ENCODE peak calls at places on chromosomes 6 and 20, in eight cellular contexts. O is choroid plexus epithelial cell; C is GM23338; S is CD8-positive, alpha-beta T cell; Y is fibroblast of lung; E is cardiac muscle cell; D is OCI-LY7; L is mammary epithelial cell. M is an unnamed sample.

GRCh38 chr6:78390066-78390465 is 477.3 kb upstream of the IRAK1BP1 start:
- DNase-seq in E (no peak), Y (no peak), S (no peak), D (no peak), L (no peak), C (no peak), O (no peak), M (no peak)

GRCh38 chr6:91132461-91132860 is 545.6 kb upstream of the MAP3K7 start:
- DNase-seq in Y (no peak), C (no peak), S (no peak), L (peak), E (peak), D (no peak), O (no peak), M (peak)

GRCh38 chr6:146029573-146030184 is 817 bp downstream of the GRM1 start:
- DNase-seq in O (no peak), D (no peak), Y (no peak), L (no peak), E (no peak), C (peak), S (no peak), M (no peak)

GRCh38 chr6:14002176-14002947 is 77.6 kb downstream of the RNF182 start:
- DNase-seq in O (no peak), L (no peak), Y (no peak), E (no peak), C (peak), D (no peak), S (no peak), M (no peak)

GRCh38 chr6:133242761-133243590 is 1.8 kb downstream of the EYA4 start:
- DNase-seq in E (peak), S (no peak), Y (peak), D (no peak), C (peak), O (no peak), L (no peak), M (no peak)

GRCh38 chr6:35197196-35197595 is 16.6 kb upstream of the SCUBE3 start:
- DNase-seq in Y (no peak), E (no peak), L (peak), D (no peak), S (no peak), O (no peak), C (no peak), M (no peak)

GRCh38 chr6:104527761-104528415 is 331.8 kb downstream of the HACE1 start:
- DNase-seq in Y (peak), D (peak), L (peak), E (peak), O (peak), C (peak), S (no peak), M (peak)

GRCh38 chr6:77368660-77369313 is 94.5 kb downstream of the HTR1B start:
- DNase-seq in D (no peak), E (peak), Y (peak), C (peak), O (peak), S (no peak), L (no peak), M (peak)

GRCh38 chr20:10735195-10735949 is 61.6 kb upstream of the JAG1 start:
- DNase-seq in Y (peak), S (no peak), L (no peak), O (no peak), D (no peak), E (no peak), C (no peak), M (no peak)

GRCh38 chr20:38601216-38602184 is at the start of gene ARHGAP40:
- DNase-seq in D (no peak), C (peak), O (peak), E (no peak), S (no peak), Y (no peak), L (peak), M (no peak)

GRCh38 chr6:108169801-108170606 is 4.2 kb downstream of the NR2E1 start:
- DNase-seq in L (no peak), D (no peak), Y (no peak), O (no peak), S (no peak), C (peak), E (no peak), M (no peak)

GRCh38 chr20:49395659-49396058 is 86.8 kb downstream of the KCNB1 start:
- DNase-seq in L (no peak), S (no peak), E (no peak), O (no peak), Y (no peak), C (no peak), D (no peak), M (no peak)

GRCh38 chr6:107853226-107853625 is 29.1 kb upstream of the SCML4 start:
- DNase-seq in S (no peak), Y (no peak), L (no peak), O (no peak), D (no peak), C (no peak), E (no peak), M (no peak)

GRCh38 chr6:147103007-147103406 is 101.2 kb upstream of the STXBP5 start:
- DNase-seq in E (no peak), L (no peak), D (no peak), S (no peak), Y (no peak), O (no peak), C (no peak), M (no peak)

GRCh38 chr20:198225-198624 is 8.7 kb upstream of the DEFB128 start:
- DNase-seq in C (no peak), Y (no peak), L (no peak), E (no peak), D (no peak), S (no peak), O (no peak), M (no peak)

GRCh38 chr6:116008470-116009229 is 52.0 kb downstream of the FRK start:
- DNase-seq in C (no peak), O (peak), Y (peak), S (no peak), D (peak), E (peak), L (peak), M (peak)

GRCh38 chr6:89402776-89403175 is 9.3 kb downstream of the RRAGD start:
- DNase-seq in Y (no peak), L (no peak), D (no peak), C (no peak), O (no peak), E (no peak), S (no peak), M (no peak)

GRCh38 chr6:26022166-26022510 is 59.5 kb downstream of the TRIM38 start:
- DNase-seq in O (peak), L (peak), C (peak), Y (peak), S (peak), D (peak), E (peak), M (peak)

GRCh38 chr6:47034421-47034820 is 7.7 kb downstream of the ADGRF1 start:
- DNase-seq in S (no peak), O (peak), E (peak), C (no peak), D (no peak), Y (no peak), L (peak), M (no peak)

GRCh38 chr6:85078071-85078470 is 313.7 kb upstream of the TBX18 start:
- DNase-seq in Y (peak), L (peak), E (peak), D (no peak), C (no peak), O (peak), S (no peak), M (peak)

GRCh38 chr20:37336369-37337207 is 9.4 kb upstream of the SRC start:
- DNase-seq in D (peak), L (no peak), S (peak), Y (no peak), C (peak), E (peak), O (no peak), M (peak)

GRCh38 chr6:7087491-7087979 is 20.2 kb upstream of the RREB1 start:
- DNase-seq in O (no peak), L (no peak), S (peak), Y (no peak), D (no peak), E (no peak), C (no peak), M (no peak)

GRCh38 chr6:1885576-1886003 is 275.9 kb downstream of the FOXC1 start:
- DNase-seq in L (no peak), Y (no peak), D (no peak), E (no peak), O (peak), S (no peak), C (no peak), M (no peak)

GRCh38 chr6:23445157-23445710 is 680.8 kb upstream of the NRSN1 start:
- DNase-seq in Y (peak), C (no peak), D (no peak), S (no peak), O (peak), E (peak), L (no peak), M (peak)

GRCh38 chr20:1323830-1324597 is 4.9 kb downstream of the SDCBP2 start:
- DNase-seq in D (no peak), L (no peak), C (no peak), E (no peak), O (no peak), Y (no peak), S (no peak), M (no peak)

GRCh38 chr6:107713214-107713962 is 110.7 kb downstream of the SCML4 start:
- DNase-seq in O (no peak), Y (no peak), C (no peak), E (no peak), D (peak), S (peak), L (no peak), M (no peak)

GRCh38 chr6:125871365-125871764 is 80.6 kb downstream of the NCOA7 start:
- DNase-seq in O (peak), E (no peak), S (no peak), Y (no peak), D (no peak), L (peak), C (no peak), M (no peak)

DNA sequence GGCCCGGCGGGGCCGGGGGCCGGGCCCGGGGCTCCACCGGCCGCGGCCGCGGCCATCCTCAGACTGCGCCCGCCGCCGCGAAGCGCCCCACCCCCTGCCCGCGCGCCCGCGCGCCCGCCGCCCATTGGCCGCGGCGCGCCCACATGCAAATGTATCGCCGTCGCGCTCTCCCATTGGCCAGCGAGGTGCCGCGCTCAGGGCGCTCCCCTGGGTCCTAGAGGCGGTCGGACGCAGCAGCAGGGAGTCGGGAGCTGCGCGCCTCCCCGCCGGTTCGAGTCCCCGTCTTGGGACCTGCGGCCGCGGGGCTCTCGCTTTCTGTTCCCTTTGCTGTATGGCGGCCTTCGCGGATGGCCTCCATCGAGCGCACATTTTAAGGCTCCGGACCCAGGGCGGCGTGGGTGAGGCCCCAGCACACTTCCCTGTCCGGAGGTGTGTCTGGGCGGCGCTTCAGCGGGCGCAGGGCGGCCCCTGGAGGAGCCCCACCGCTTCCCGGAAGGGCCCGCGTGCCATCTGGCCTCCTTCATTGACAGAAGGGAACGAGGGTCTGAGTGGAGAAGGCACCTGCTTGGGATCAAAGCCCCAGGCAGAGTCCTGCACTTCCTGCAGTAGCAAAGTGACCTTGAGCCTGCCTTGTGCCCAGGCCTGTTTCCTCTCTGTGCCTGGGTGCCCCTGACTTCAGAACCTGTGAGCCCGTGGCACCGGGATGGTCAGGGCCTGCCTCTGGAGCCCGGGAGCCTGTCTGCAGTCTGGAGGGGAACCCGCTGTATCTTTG is at the start of gene CABLES2:
- DNase-seq in C (peak), O (peak), Y (peak), S (peak), D (peak), L (peak), E (peak), M (peak)
- TF ChIP-seq CTCF in C (no peak), O (no peak), Y (no peak), S (no peak), D (peak), L (no peak), E (no peak), M (no peak)

DNA sequence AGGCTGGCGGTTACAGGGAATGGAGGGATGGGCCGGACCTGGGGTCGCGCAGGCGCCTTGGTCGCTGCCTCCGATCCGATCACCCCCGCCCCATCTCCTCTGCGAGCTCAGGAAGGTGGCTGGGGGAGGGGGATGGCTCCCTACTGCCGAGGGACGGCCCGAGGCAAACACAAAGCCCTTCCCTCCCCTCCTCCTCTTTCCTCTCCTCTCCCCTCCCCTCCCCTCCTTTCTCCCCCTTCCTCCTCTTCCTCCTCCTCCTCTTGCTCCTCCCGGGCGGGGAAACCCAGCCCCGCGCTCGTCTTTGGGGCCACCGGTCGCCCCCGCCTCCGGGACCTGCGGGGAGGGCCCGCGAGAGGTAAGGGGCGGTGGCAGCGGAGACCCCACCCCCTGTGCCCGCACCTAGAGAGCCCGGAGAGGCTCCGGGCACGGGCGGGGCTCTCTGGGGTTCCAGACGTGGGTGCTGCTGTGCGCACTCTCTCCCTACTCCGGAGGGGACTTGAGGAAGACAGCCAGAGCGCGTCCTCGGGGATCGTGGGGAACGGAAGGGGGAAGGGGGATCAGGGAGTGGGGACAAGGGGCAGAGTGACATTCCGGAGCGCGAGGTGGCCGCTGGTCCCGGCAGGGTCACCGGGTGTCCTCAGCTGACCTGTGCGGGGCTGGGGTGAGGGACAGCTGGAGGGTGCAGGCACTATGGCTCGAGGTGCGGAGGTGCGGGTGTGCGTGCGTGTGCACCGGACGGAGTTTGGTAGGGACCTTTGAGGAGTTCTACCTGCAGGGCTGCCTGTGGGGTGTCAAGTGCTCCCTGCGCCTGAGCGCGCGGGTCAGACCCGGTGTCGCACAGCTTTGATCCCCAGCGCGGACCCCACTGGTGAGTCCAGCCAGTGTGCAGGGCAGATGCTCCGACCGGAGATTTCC is at the start of gene RIN2:
- DNase-seq in Y (peak), O (peak), E (peak), D (no peak), L (peak), C (peak), S (no peak), M (peak)
- H3K4me3 ChIP-seq in Y (peak), O (peak), E (peak), D (no peak), L (peak), C (peak), S (no peak), M (peak)

GRCh38 chr20:59403962-59404314 is 103.5 kb downstream of the EDN3 start:
- DNase-seq in O (no peak), E (no peak), D (no peak), C (no peak), L (no peak), Y (no peak), S (no peak), M (no peak)
- TF ChIP-seq CTCF in O (no peak), E (no peak), D (peak), C (no peak), L (no peak), Y (no peak), S (peak), M (no peak)

GRCh38 chr20:64047968-64048401 is 1.5 kb downstream of the SOX18 start:
- DNase-seq in D (no peak), S (no peak), O (no peak), L (no peak), E (no peak), Y (no peak), C (peak), M (no peak)

GRCh38 chr20:64048402-64049044 is 916 bp downstream of the SOX18 start:
- DNase-seq in C (peak), L (no peak), O (no peak), Y (no peak), E (peak), D (no peak), S (no peak), M (no peak)

GRCh38 chr20:64050261-64051032 is 1.0 kb upstream of the SOX18 start:
- DNase-seq in C (peak), S (no peak), E (no peak), L (no peak), D (no peak), Y (no peak), O (no peak), M (no peak)

GRCh38 chr20:64049887-64050260 is 435 bp upstream of the SOX18 start:
- DNase-seq in D (no peak), S (no peak), O (no peak), C (no peak), L (no peak), Y (no peak), E (peak), M (no peak)

GRCh38 chr20:64049060-64049886 is at the start of gene SOX18:
- DNase-seq in Y (peak), E (peak), D (no peak), S (no peak), O (peak), C (peak), L (no peak), M (peak)
- H3K4me3 ChIP-seq in Y (no peak), E (peak), D (no peak), S (no peak), O (no peak), C (peak), L (no peak), M (peak)

GRCh38 chr6:3063733-3064700 is 4.3 kb upstream of the RIPK1 start:
- DNase-seq in Y (peak), D (peak), E (peak), L (peak), O (peak), C (peak), S (peak), M (peak)

GRCh38 chr6:3057063-3057462 is 11.2 kb upstream of the RIPK1 start:
- DNase-seq in C (no peak), E (no peak), Y (no peak), O (no peak), L (no peak), D (no peak), S (no peak), M (no peak)

GRCh38 chr6:3058957-3059356 is 9.3 kb upstream of the RIPK1 start:
- DNase-seq in E (no peak), D (no peak), S (no peak), L (no peak), O (no peak), Y (no peak), C (no peak), M (no peak)

GRCh38 chr6:3061501-3061941 is 6.8 kb upstream of the RIPK1 start:
- DNase-seq in S (peak), C (no peak), D (peak), L (peak), E (peak), Y (peak), O (peak), M (peak)
- TF ChIP-seq CTCF in S (no peak), C (no peak), D (no peak), L (peak), E (peak), Y (peak), O (peak), M (peak)

GRCh38 chr6:15389079-15389758 is 143.3 kb downstream of the JARID2 start:
- DNase-seq in E (peak), S (no peak), Y (peak), C (no peak), L (no peak), O (no peak), D (no peak), M (peak)
- H3K4me3 ChIP-seq in E (no peak), S (no peak), Y (no peak), C (no peak), L (no peak), O (no peak), D (no peak), M (no peak)

DNA sequence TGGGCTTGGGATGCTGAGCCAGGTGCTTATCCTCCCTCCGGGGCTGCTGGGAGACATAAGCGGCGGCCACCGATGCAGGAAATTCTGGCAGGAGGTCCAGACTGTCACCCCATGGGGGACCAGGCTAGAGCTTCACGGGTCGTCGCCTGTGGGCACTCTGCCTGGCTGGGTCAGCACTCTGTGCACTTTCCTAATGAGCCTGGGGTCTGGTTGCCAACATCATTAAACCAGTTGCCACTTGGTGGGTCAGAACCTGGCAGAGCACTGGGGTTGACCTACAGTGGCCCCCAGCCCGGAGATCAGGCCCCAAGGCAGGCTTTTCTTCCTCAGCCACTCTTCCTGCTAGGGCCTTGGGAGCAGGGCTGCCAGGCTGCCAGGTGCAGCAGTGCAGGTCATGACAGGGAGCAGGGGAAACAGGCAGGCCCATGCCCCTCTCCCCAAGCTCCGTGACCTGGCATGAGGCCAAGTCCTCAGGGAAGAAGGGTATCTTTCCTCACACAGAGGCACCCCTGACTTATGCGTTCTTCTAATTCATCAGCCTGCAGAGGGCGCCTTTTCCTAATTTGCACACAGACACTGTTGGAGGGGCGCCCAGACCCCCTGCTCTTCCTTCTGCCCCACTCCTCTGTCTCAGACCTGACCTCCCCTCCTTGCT is 154.5 kb upstream of the MLN start:
- DNase-seq in S (no peak), L (no peak), D (peak), E (no peak), C (peak), Y (no peak), O (peak), M (no peak)
- TF ChIP-seq CTCF in S (no peak), L (peak), D (peak), E (peak), C (peak), Y (peak), O (peak), M (peak)

GRCh38 chr6:150006961-150007464 is 18.3 kb downstream of the RAET1L start:
- DNase-seq in O (peak), Y (peak), D (peak), E (peak), L (no peak), C (peak), S (peak), M (peak)
- H3K4me3 ChIP-seq in O (no peak), Y (no peak), D (no peak), E (no peak), L (no peak), C (no peak), S (no peak), M (no peak)

GRCh38 chr20:45545754-45546453 is 1.3 kb downstream of the EPPIN start:
- DNase-seq in O (peak), C (peak), S (no peak), D (peak), Y (peak), L (peak), E (peak), M (peak)
- TF ChIP-seq CTCF in O (peak), C (peak), S (no peak), D (peak), Y (peak), L (peak), E (peak), M (peak)

DNA sequence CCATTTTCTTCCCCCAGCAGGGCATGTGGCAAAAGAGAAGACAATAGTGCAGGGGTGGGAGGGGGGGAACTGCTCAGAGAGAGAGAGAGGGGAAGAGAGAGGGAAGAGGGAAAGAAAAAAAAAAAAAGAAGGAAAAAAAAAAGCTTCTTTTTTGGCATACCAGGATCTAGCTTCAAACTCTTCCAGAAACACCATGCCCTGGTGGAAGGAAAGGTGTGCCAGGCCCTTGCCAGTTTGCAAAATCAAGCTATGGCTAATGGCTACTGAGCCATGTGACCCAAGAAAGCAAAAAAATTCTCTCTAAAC is 326 bp downstream of the ZMYND8 start:
- DNase-seq in D (no peak), Y (no peak), C (no peak), O (no peak), S (no peak), L (no peak), E (no peak), M (no peak)
- H3K4me3 ChIP-seq in D (peak), Y (peak), C (no peak), O (peak), S (peak), L (peak), E (peak), M (peak)

M was measured in fibroblast of pulmonary artery.